ENCODE peak calls at places on chromosomes 11 and 22, in seven cellular contexts. I, M, T, G, A, E and R are unnamed samples.

GRCh38 chr11:96341237-96342130 is 1.5 kb downstream of the MAML2 start:
- DNase-seq in I (no peak), G (peak; percentile 60), T (peak; percentile 50), A (peak; percentile 74), M (peak; percentile 70), E (peak; percentile 14), R (peak; percentile 12)

GRCh38 chr11:93849751-93850584 is 450 bp downstream of the VSTM5 start:
- DNase-seq in I (no peak), M (no peak), E (peak; percentile 41), G (peak; percentile 71), T (no peak), A (no peak), R (no peak)

GRCh38 chr22:41522813-41523212 is 21.5 kb downstream of the POLR3H start:
- DNase-seq in G (no peak), E (no peak), A (no peak), M (no peak), T (no peak), I (no peak), R (no peak)

GRCh38 chr11:73162196-73162740 is 20.1 kb upstream of the FCHSD2 start:
- DNase-seq in E (no peak), M (no peak), A (no peak), G (no peak), T (no peak), I (no peak), R (no peak)

GRCh38 chr11:84408946-84409411 is 1122.8 kb upstream of the CCDC90B start:
- DNase-seq in G (no peak), M (no peak), E (no peak), I (no peak), A (no peak), T (no peak), R (no peak)

GRCh38 chr11:16418698-16419097 is 62.4 kb upstream of the SOX6 start:
- DNase-seq in M (no peak), T (no peak), E (no peak), A (no peak), G (no peak), I (no peak), R (no peak)

GRCh38 chr11:118226781-118227180 is 2.0 kb upstream of the JAML start:
- DNase-seq in E (no peak), T (no peak), A (no peak), G (no peak), I (no peak), M (peak; percentile 45), R (no peak)

GRCh38 chr22:22248878-22249277 is 4.3 kb downstream of the VPREB1 start:
- DNase-seq in I (no peak), G (no peak), M (peak; percentile 65), E (no peak), A (no peak), T (no peak), R (no peak)

GRCh38 chr11:4178813-4179662 is 84.4 kb downstream of the RRM1 start:
- DNase-seq in M (no peak), T (no peak), I (no peak), E (no peak), G (no peak), A (no peak), R (no peak)

GRCh38 chr11:3200388-3201111 is 18.1 kb downstream of the MRGPRG start:
- DNase-seq in M (no peak), T (peak; percentile 4), I (no peak), A (no peak), G (no peak), E (no peak), R (no peak)

GRCh38 chr11:73323464-73323863 is 15.4 kb downstream of the ARHGEF17 start:
- DNase-seq in M (no peak), G (peak; percentile 47), E (peak; percentile 65), I (no peak), T (no peak), A (no peak), R (no peak)

GRCh38 chr11:111378773-111379499 is at the start of gene POU2AF1:
- DNase-seq in E (no peak), M (peak; percentile 87), T (no peak), I (no peak), A (no peak), G (no peak), R (no peak)

GRCh38 chr11:17730608-17731462 is 3.7 kb upstream of the KCNC1 start:
- DNase-seq in E (peak; percentile 92), T (no peak), G (peak; percentile 93), I (peak; percentile 96), M (peak; percentile 71), A (peak; percentile 13), R (peak; percentile 78)